ENCODE peak calls at places on chromosomes 4 and X, in ten cellular contexts. One of them, this sample, is unnamed.

GRCh38 chr4:111650553-111651183 is 494.6 kb upstream of the FAM241A start:
- DNase-seq in lung: no peak
- DNase-seq in spleen: no peak
- DNase-seq in endodermal cell: peak; percentile 45
- DNase-seq in dermis blood vessel endothelial cell: no peak
- DNase-seq in hepatocyte: no peak
- DNase-seq in non-pigmented ciliary epithelial cell: no peak
- DNase-seq in GM10248: no peak
- DNase-seq in IMR-90: no peak
- DNase-seq in NCI-H2029: no peak
- DNase-seq in this sample: no peak

GRCh38 chr4:80237992-80238391 is 28.5 kb upstream of the FGF5 start:
- DNase-seq in lung: no peak
- DNase-seq in spleen: no peak
- DNase-seq in endodermal cell: no peak
- DNase-seq in dermis blood vessel endothelial cell: peak; percentile 83
- DNase-seq in hepatocyte: no peak
- DNase-seq in non-pigmented ciliary epithelial cell: peak; percentile 92
- DNase-seq in GM10248: no peak
- DNase-seq in IMR-90: peak; percentile 96
- DNase-seq in NCI-H2029: no peak
- DNase-seq in this sample: no peak

GRCh38 chr4:57154926-57155325 is 44.7 kb upstream of the IGFBP7 start:
- DNase-seq in lung: no peak
- DNase-seq in spleen: no peak
- DNase-seq in endodermal cell: no peak
- DNase-seq in dermis blood vessel endothelial cell: no peak
- DNase-seq in hepatocyte: no peak
- DNase-seq in non-pigmented ciliary epithelial cell: no peak
- DNase-seq in GM10248: no peak
- DNase-seq in IMR-90: no peak
- DNase-seq in NCI-H2029: no peak
- DNase-seq in this sample: no peak

GRCh38 chr4:118729287-118730286 is 44.4 kb downstream of the METTL14 start:
- DNase-seq in lung: no peak
- DNase-seq in spleen: no peak
- DNase-seq in endodermal cell: no peak
- DNase-seq in dermis blood vessel endothelial cell: peak; percentile 32
- DNase-seq in hepatocyte: no peak
- DNase-seq in non-pigmented ciliary epithelial cell: peak; percentile 70
- DNase-seq in GM10248: no peak
- DNase-seq in IMR-90: peak; percentile 92
- DNase-seq in NCI-H2029: no peak
- DNase-seq in this sample: no peak

GRCh38 chrX:150547511-150548115 is 20.8 kb upstream of the MTM1 start:
- DNase-seq in lung: peak; percentile 67
- DNase-seq in spleen: peak; percentile 93
- DNase-seq in endodermal cell: peak; percentile 76
- DNase-seq in dermis blood vessel endothelial cell: peak; percentile 59
- DNase-seq in hepatocyte: peak; percentile 73
- DNase-seq in non-pigmented ciliary epithelial cell: no peak
- DNase-seq in GM10248: peak; percentile 56
- DNase-seq in IMR-90: no peak
- DNase-seq in NCI-H2029: peak; percentile 30
- DNase-seq in this sample: no peak

GRCh38 chr4:6727081-6727942 is 11.3 kb downstream of the BLOC1S4 start:
- DNase-seq in lung: no peak
- DNase-seq in spleen: peak; percentile 74
- DNase-seq in endodermal cell: peak; percentile 68
- DNase-seq in dermis blood vessel endothelial cell: no peak
- DNase-seq in hepatocyte: peak; percentile 48
- DNase-seq in non-pigmented ciliary epithelial cell: no peak
- DNase-seq in GM10248: no peak
- DNase-seq in IMR-90: no peak
- DNase-seq in NCI-H2029: no peak
- DNase-seq in this sample: no peak

GRCh38 chrX:53080628-53081580 is 1.3 kb upstream of the TSPYL2 start:
- DNase-seq in lung: no peak
- DNase-seq in spleen: peak; percentile 67
- DNase-seq in endodermal cell: no peak
- DNase-seq in dermis blood vessel endothelial cell: peak; percentile 26
- DNase-seq in hepatocyte: no peak
- DNase-seq in non-pigmented ciliary epithelial cell: no peak
- DNase-seq in GM10248: no peak
- DNase-seq in IMR-90: peak; percentile 43
- DNase-seq in NCI-H2029: no peak
- DNase-seq in this sample: no peak

GRCh38 chr4:72311291-72311690 is 257.7 kb downstream of the ADAMTS3 start:
- DNase-seq in lung: no peak
- DNase-seq in spleen: no peak
- DNase-seq in endodermal cell: no peak
- DNase-seq in dermis blood vessel endothelial cell: no peak
- DNase-seq in hepatocyte: no peak
- DNase-seq in non-pigmented ciliary epithelial cell: no peak
- DNase-seq in GM10248: no peak
- DNase-seq in IMR-90: no peak
- DNase-seq in NCI-H2029: no peak
- DNase-seq in this sample: no peak

GRCh38 chrX:41695464-41695863 is 6.7 kb downstream of the GPR34 start:
- DNase-seq in lung: no peak
- DNase-seq in spleen: no peak
- DNase-seq in endodermal cell: no peak
- DNase-seq in dermis blood vessel endothelial cell: peak; percentile 1
- DNase-seq in hepatocyte: no peak
- DNase-seq in non-pigmented ciliary epithelial cell: no peak
- DNase-seq in GM10248: no peak
- DNase-seq in IMR-90: peak; percentile 74
- DNase-seq in NCI-H2029: no peak
- DNase-seq in this sample: no peak

GRCh38 chrX:105451426-105451825 is 230.9 kb upstream of the TEX13A start:
- DNase-seq in lung: no peak
- DNase-seq in spleen: no peak
- DNase-seq in endodermal cell: no peak
- DNase-seq in dermis blood vessel endothelial cell: no peak
- DNase-seq in hepatocyte: no peak
- DNase-seq in non-pigmented ciliary epithelial cell: no peak
- DNase-seq in GM10248: no peak
- DNase-seq in IMR-90: peak; percentile 0
- DNase-seq in NCI-H2029: no peak
- DNase-seq in this sample: no peak

GRCh38 chrX:30489323-30489722 is 88.2 kb downstream of the TASL start:
- DNase-seq in lung: no peak
- DNase-seq in spleen: no peak
- DNase-seq in endodermal cell: peak; percentile 50
- DNase-seq in dermis blood vessel endothelial cell: no peak
- DNase-seq in hepatocyte: no peak
- DNase-seq in non-pigmented ciliary epithelial cell: no peak
- DNase-seq in GM10248: no peak
- DNase-seq in IMR-90: no peak
- DNase-seq in NCI-H2029: no peak
- DNase-seq in this sample: no peak

GRCh38 chr4:100269446-100269845 is 79.2 kb upstream of the DDIT4L start:
- DNase-seq in lung: no peak
- DNase-seq in spleen: no peak
- DNase-seq in endodermal cell: no peak
- DNase-seq in dermis blood vessel endothelial cell: no peak
- DNase-seq in hepatocyte: no peak
- DNase-seq in non-pigmented ciliary epithelial cell: no peak
- DNase-seq in GM10248: no peak
- DNase-seq in IMR-90: no peak
- DNase-seq in NCI-H2029: no peak
- DNase-seq in this sample: no peak

GRCh38 chrX:11789809-11790208 is 31.8 kb downstream of the MSL3 start:
- DNase-seq in lung: no peak
- DNase-seq in spleen: no peak
- DNase-seq in endodermal cell: no peak
- DNase-seq in dermis blood vessel endothelial cell: no peak
- DNase-seq in hepatocyte: no peak
- DNase-seq in non-pigmented ciliary epithelial cell: no peak
- DNase-seq in GM10248: no peak
- DNase-seq in IMR-90: no peak
- DNase-seq in NCI-H2029: no peak
- DNase-seq in this sample: no peak

GRCh38 chr4:108931926-108932325 is 169.1 kb upstream of the ETNPPL start:
- DNase-seq in lung: no peak
- DNase-seq in spleen: no peak
- DNase-seq in endodermal cell: no peak
- DNase-seq in dermis blood vessel endothelial cell: no peak
- DNase-seq in hepatocyte: no peak
- DNase-seq in non-pigmented ciliary epithelial cell: no peak
- DNase-seq in GM10248: no peak
- DNase-seq in IMR-90: no peak
- DNase-seq in NCI-H2029: no peak
- DNase-seq in this sample: no peak

GRCh38 chrX:41441934-41442823 is 5.0 kb upstream of the NYX start:
- DNase-seq in lung: peak; percentile 87
- DNase-seq in spleen: peak; percentile 96
- DNase-seq in endodermal cell: peak; percentile 95
- DNase-seq in dermis blood vessel endothelial cell: peak; percentile 62
- DNase-seq in hepatocyte: peak; percentile 85
- DNase-seq in non-pigmented ciliary epithelial cell: no peak
- DNase-seq in GM10248: peak; percentile 86
- DNase-seq in IMR-90: peak; percentile 55
- DNase-seq in NCI-H2029: peak; percentile 39
- DNase-seq in this sample: peak; percentile 60

GRCh38 chr4:5503295-5503694 is 205.1 kb downstream of the EVC2 start:
- DNase-seq in lung: no peak
- DNase-seq in spleen: peak; percentile 42
- DNase-seq in endodermal cell: no peak
- DNase-seq in dermis blood vessel endothelial cell: no peak
- DNase-seq in hepatocyte: no peak
- DNase-seq in non-pigmented ciliary epithelial cell: no peak
- DNase-seq in GM10248: no peak
- DNase-seq in IMR-90: no peak
- DNase-seq in NCI-H2029: no peak
- DNase-seq in this sample: no peak

GRCh38 chr4:76198411-76199237 is 15.0 kb downstream of the SCARB2 start:
- DNase-seq in lung: peak; percentile 62
- DNase-seq in spleen: no peak
- DNase-seq in endodermal cell: peak; percentile 56
- DNase-seq in dermis blood vessel endothelial cell: peak; percentile 92
- DNase-seq in hepatocyte: peak; percentile 88
- DNase-seq in non-pigmented ciliary epithelial cell: peak; percentile 80
- DNase-seq in GM10248: peak; percentile 61
- DNase-seq in IMR-90: peak; percentile 89
- DNase-seq in NCI-H2029: peak; percentile 90
- DNase-seq in this sample: peak; percentile 70

GRCh38 chr4:87081826-87082225 is 138.6 kb downstream of the KLHL8 start:
- DNase-seq in lung: no peak
- DNase-seq in spleen: no peak
- DNase-seq in endodermal cell: no peak
- DNase-seq in dermis blood vessel endothelial cell: no peak
- DNase-seq in hepatocyte: no peak
- DNase-seq in non-pigmented ciliary epithelial cell: no peak
- DNase-seq in GM10248: no peak
- DNase-seq in IMR-90: no peak
- DNase-seq in NCI-H2029: no peak
- DNase-seq in this sample: no peak

This sample was measured in GF-D8.